ENCODE peak calls at places on chromosome 15, in six cellular contexts. H is activated T-helper 1 cell treated with Interleukin-2 at 50 U/mL for 16 hours, J is nephron progenitor cell, S is left colon, G is breast epithelium, D is A172. E is an unnamed sample.

GRCh38 chr15:72835289-72835890 is 51.8 kb upstream of the ADPGK start:
- DNase-seq in G (no peak), D (no peak), S (peak; percentile 50), J (no peak), H (no peak), E (no peak)

GRCh38 chr15:82128401-82129143 is 82.8 kb upstream of the MEX3B start:
- DNase-seq in J (no peak), H (no peak), G (no peak), S (no peak), D (no peak), E (no peak)

GRCh38 chr15:72205896-72206676 is 8.5 kb upstream of the GRAMD2A start:
- DNase-seq in H (no peak), S (no peak), J (no peak), G (no peak), D (no peak), E (no peak)

GRCh38 chr15:100592898-100593297 is 9.1 kb downstream of the LINS1 start:
- DNase-seq in D (peak; percentile 64), J (no peak), S (no peak), G (no peak), H (no peak), E (peak; percentile 50)

GRCh38 chr15:58460872-58461271 is 29.1 kb downstream of the LIPC start:
- DNase-seq in J (no peak), G (no peak), H (no peak), D (no peak), S (no peak), E (no peak)

GRCh38 chr15:100902436-100903190 is 16.5 kb upstream of the LRRK1 start:
- DNase-seq in G (peak; percentile 93), J (no peak), H (no peak), S (peak; percentile 80), D (peak; percentile 41), E (no peak)

GRCh38 chr15:71103102-71103676 is 12.1 kb upstream of the THSD4 start:
- DNase-seq in J (no peak), G (no peak), H (no peak), S (peak; percentile 60), D (no peak), E (no peak)

GRCh38 chr15:72852268-72852667 is 68.7 kb upstream of the ADPGK start:
- DNase-seq in S (no peak), G (no peak), D (no peak), J (no peak), H (no peak), E (no peak)

GRCh38 chr15:78282324-78282723 is 17.1 kb downstream of the SKIC8 start:
- DNase-seq in H (no peak), G (no peak), D (no peak), S (no peak), J (no peak), E (no peak)

GRCh38 chr15:52651868-52652267 is 27.3 kb downstream of the ATOSA start:
- DNase-seq in G (no peak), J (peak; percentile 36), D (peak; percentile 91), S (peak; percentile 48), H (peak; percentile 10), E (peak; percentile 65)

GRCh38 chr15:88258021-88258641 is 1.6 kb upstream of the NTRK3 start:
- DNase-seq in J (peak; percentile 41), S (no peak), G (no peak), H (no peak), D (no peak), E (no peak)

GRCh38 chr15:26628879-26629529 is 143.9 kb downstream of the GABRB3 start:
- DNase-seq in H (no peak), D (no peak), S (peak; percentile 68), J (peak; percentile 16), G (peak; percentile 69), E (peak; percentile 84)

GRCh38 chr15:43103939-43104338 is 1.9 kb downstream of the UBR1 start:
- DNase-seq in G (no peak), S (no peak), D (no peak), J (no peak), H (no peak), E (no peak)

GRCh38 chr15:69786136-69786701 is 311.5 kb downstream of the TLE3 start:
- DNase-seq in H (no peak), S (no peak), J (no peak), G (no peak), D (no peak), E (no peak)

GRCh38 chr15:44695274-44695673 is 15.8 kb downstream of the PATL2 start:
- DNase-seq in J (no peak), D (no peak), H (no peak), S (no peak), G (no peak), E (no peak)

GRCh38 chr15:89127054-89127702 is 38.9 kb downstream of the ABHD2 start:
- DNase-seq in S (no peak), J (no peak), G (no peak), H (no peak), D (no peak), E (no peak)

GRCh38 chr15:52232327-52232726 is 41.1 kb upstream of the GNB5 start:
- DNase-seq in J (no peak), S (no peak), H (no peak), G (no peak), D (no peak), E (no peak)

GRCh38 chr15:65086680-65087111 is 10.2 kb downstream of the KBTBD13 start:
- DNase-seq in D (no peak), S (no peak), G (no peak), J (no peak), H (no peak), E (no peak)

GRCh38 chr15:101357333-101357732 is 62.3 kb upstream of the SNRPA1 start:
- DNase-seq in G (no peak), H (no peak), J (no peak), S (no peak), D (no peak), E (no peak)

GRCh38 chr15:76363251-76363650 is 26.7 kb downstream of the ISL2 start:
- DNase-seq in G (no peak), J (no peak), H (no peak), S (no peak), D (no peak), E (no peak)

GRCh38 chr15:39698444-39699390 is 83.9 kb downstream of the FSIP1 start:
- DNase-seq in J (no peak), G (no peak), H (no peak), S (no peak), D (no peak), E (no peak)

GRCh38 chr15:78083687-78084358 is 6.3 kb upstream of the TBC1D2B start:
- DNase-seq in H (no peak), J (no peak), S (no peak), G (no peak), D (no peak), E (no peak)

GRCh38 chr15:78739206-78739605 is 72.1 kb downstream of the ADAMTS7 start:
- DNase-seq in H (no peak), G (no peak), S (no peak), D (no peak), J (no peak), E (no peak)

GRCh38 chr15:92011611-92012367 is 158.3 kb downstream of the SLCO3A1 start:
- DNase-seq in D (peak; percentile 53), S (no peak), G (no peak), J (no peak), H (no peak), E (no peak)

GRCh38 chr15:71775857-71776256 is 34.5 kb upstream of the NR2E3 start:
- DNase-seq in S (no peak), G (no peak), D (no peak), J (no peak), H (no peak), E (no peak)

GRCh38 chr15:68278345-68279217 is 1.0 kb downstream of the FEM1B start:
- DNase-seq in G (peak; percentile 63), J (no peak), D (peak; percentile 18), H (no peak), S (peak; percentile 77), E (no peak)

GRCh38 chr15:91348812-91349500 is 248.9 kb downstream of the SV2B start:
- DNase-seq in D (no peak), J (no peak), G (no peak), S (no peak), H (no peak), E (no peak)

GRCh38 chr15:59170295-59170881 is 36.3 kb upstream of the LDHAL6B start:
- DNase-seq in H (no peak), J (no peak), S (peak; percentile 24), D (peak; percentile 70), G (peak; percentile 89), E (no peak)

GRCh38 chr15:92637621-92638020 is 18.0 kb downstream of the FAM174B start:
- DNase-seq in D (no peak), S (no peak), G (peak; percentile 70), J (no peak), H (no peak), E (no peak)

GRCh38 chr15:60838206-60838605 is 359.3 kb upstream of the ICE2 start:
- DNase-seq in G (no peak), H (no peak), D (no peak), S (no peak), J (no peak), E (no peak)

E was measured in COLO829.